ENCODE peak calls at places on chromosomes 11 and 22, in five cellular contexts. N is mammary epithelial cell, C is pancreas, K is adrenal gland, J is IMR-90. V is an unnamed sample.

GRCh38 chr22:27603111-27603822 is 198.3 kb downstream of the MN1 start:
- DNase-seq in C (no peak), J (no peak), K (no peak), N (no peak), V (no peak)

GRCh38 chr11:19844012-19844411 is 131.4 kb downstream of the NAV2 start:
- DNase-seq in J (no peak), K (no peak), N (no peak), C (no peak), V (no peak)

GRCh38 chr11:62025429-62026105 is 58.1 kb upstream of the FTH1 start:
- DNase-seq in N (peak), C (peak), J (peak), K (peak), V (peak)

GRCh38 chr11:123434911-123435310 is 4.8 kb downstream of the GRAMD1B start:
- DNase-seq in K (no peak), N (no peak), C (no peak), J (no peak), V (no peak)

GRCh38 chr11:68314886-68315580 is 2.6 kb downstream of the LRP5 start:
- DNase-seq in J (peak), N (peak), C (peak), K (peak), V (peak)

GRCh38 chr11:12433571-12434061 is 56.2 kb downstream of the PARVA start:
- DNase-seq in C (no peak), J (peak), K (no peak), N (no peak), V (peak)

GRCh38 chr11:70067591-70068341 is 10.4 kb upstream of the ANO1 start:
- DNase-seq in N (peak), J (no peak), C (no peak), K (no peak), V (peak)

GRCh38 chr11:59206635-59207034 is 6.1 kb downstream of the MPEG1 start:
- DNase-seq in N (peak), C (peak), K (peak), J (peak), V (peak)

GRCh38 chr11:60360621-60361020 is 17.7 kb upstream of the MS4A7 start:
- DNase-seq in J (no peak), N (no peak), C (no peak), K (no peak), V (no peak)

GRCh38 chr11:128796275-128796674 is 70.8 kb downstream of the KCNJ1 start:
- DNase-seq in J (peak), K (no peak), N (peak), C (no peak), V (no peak)

GRCh38 chr22:22210375-22210774 is 34.2 kb upstream of the VPREB1 start:
- DNase-seq in K (no peak), N (peak), C (no peak), J (peak), V (no peak)

GRCh38 chr22:46068908-46069481 is 81.3 kb upstream of the PPARA start:
- DNase-seq in C (no peak), J (peak), N (peak), K (no peak), V (peak)

GRCh38 chr11:16902182-16902581 is 112.0 kb downstream of the PLEKHA7 start:
- DNase-seq in N (peak), C (no peak), K (no peak), J (peak), V (no peak)

GRCh38 chr11:64754124-64754918 is 5.5 kb downstream of the PYGM start:
- DNase-seq in K (no peak), J (no peak), N (no peak), C (no peak), V (no peak)

GRCh38 chr11:19670030-19670761 is 42.4 kb upstream of the NAV2 start:
- DNase-seq in J (peak), N (peak), C (no peak), K (no peak), V (peak)

GRCh38 chr22:37221424-37222336 is 9.4 kb upstream of the SSTR3 start:
- DNase-seq in K (no peak), J (no peak), C (no peak), N (no peak), V (no peak)

GRCh38 chr11:46615756-46616155 is 1.3 kb downstream of the HARBI1 start:
- DNase-seq in N (no peak), J (peak), C (no peak), K (no peak), V (no peak)

GRCh38 chr11:6568191-6568918 is 35.1 kb downstream of the RRP8 start:
- DNase-seq in J (peak), K (peak), N (peak), C (peak), V (peak)

GRCh38 chr11:73315288-73316020 is 7.4 kb downstream of the ARHGEF17 start:
- DNase-seq in C (no peak), N (no peak), K (no peak), J (no peak), V (no peak)

GRCh38 chr22:48250937-48251530 is 1488.6 kb downstream of the TBC1D22A start:
- DNase-seq in C (no peak), N (no peak), J (no peak), K (no peak), V (no peak)

DNA sequence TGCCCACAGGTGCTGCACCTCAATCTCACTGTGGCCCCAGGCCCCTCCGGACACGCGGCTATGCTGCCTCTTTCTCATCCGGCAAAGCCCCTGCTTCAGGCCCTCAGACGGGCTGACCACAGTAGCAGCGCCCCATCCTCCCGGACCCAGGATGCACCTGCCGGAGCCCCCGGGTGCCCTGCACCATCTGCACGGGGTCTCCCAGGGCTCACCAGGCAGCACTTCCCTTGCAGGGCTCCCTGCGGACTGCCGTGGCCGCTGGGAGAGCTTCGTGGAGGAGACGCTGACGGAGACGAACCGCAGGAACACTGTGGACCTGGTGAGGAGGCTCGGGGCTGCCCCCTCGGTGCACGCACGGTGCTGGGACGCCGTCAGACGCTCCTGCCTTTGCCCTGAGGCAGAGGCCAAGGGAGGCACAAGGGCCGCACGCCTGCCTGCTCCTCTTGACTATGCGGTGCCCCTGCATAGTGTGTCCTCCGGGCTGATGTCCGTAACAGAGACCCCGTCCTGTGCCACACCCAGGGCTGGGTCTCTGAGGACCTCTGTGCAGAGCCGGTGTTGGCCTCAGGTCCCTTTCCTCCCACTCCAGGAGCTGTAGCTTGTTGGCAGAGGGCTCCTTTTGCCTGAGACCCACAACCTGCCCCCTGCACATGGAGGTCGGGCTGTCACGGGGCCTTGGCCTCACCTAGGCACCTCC is 38.6 kb downstream of the SBF1 start:
- DNase-seq in K (no peak), N (no peak), J (no peak), C (no peak), V (no peak)
- H3K27ac ChIP-seq in K (no peak), N (no peak), J (no peak), C (no peak), V (no peak)

GRCh38 chr22:30605449-30606110 is 1.4 kb upstream of the TCN2 start:
- DNase-seq in C (peak), N (peak), J (peak), K (peak), V (peak)
- H3K4me3 ChIP-seq in C (peak), N (no peak), J (no peak), K (no peak), V (peak)

GRCh38 chr11:1679881-1680280 is 17.1 kb upstream of the KRTAP5-6 start:
- DNase-seq in C (no peak), N (no peak), J (no peak), K (no peak), V (no peak)

DNA sequence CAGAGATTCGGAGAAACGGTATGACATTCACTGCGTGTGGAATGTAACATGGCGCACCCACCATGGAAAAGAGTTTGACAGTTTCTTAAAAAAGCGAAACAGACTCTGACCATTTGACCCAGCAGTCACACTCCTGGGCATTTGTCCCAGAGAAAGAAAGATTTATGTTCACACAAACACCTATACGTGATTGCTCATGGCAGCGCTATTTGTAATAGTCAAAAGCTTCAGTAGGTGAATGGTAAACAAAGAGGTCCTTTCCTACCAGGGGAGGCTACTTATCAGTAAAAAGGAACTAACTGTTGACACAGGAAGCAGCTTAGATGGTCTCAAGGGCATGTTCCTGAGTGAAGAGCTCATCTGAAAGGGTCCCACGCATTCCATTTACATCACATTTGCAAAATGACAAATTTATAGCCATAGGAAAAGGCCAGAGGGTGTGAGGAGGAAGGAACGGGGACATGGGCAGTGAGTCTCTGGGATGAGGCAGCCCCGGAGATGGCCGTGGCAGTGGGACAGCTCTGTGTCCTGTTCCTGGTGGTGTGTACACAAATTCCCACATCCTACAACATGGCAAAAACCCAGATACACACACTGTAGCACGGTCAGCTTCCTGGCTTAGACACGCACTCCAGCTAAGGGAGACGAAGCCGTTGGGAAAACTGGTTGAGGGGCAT is 14.6 kb upstream of the KRTAP5-6 start:
- DNase-seq in K (no peak), C (no peak), N (no peak), J (no peak), V (no peak)
- H3K27ac ChIP-seq in K (no peak), C (no peak), N (no peak), J (no peak), V (no peak)

DNA sequence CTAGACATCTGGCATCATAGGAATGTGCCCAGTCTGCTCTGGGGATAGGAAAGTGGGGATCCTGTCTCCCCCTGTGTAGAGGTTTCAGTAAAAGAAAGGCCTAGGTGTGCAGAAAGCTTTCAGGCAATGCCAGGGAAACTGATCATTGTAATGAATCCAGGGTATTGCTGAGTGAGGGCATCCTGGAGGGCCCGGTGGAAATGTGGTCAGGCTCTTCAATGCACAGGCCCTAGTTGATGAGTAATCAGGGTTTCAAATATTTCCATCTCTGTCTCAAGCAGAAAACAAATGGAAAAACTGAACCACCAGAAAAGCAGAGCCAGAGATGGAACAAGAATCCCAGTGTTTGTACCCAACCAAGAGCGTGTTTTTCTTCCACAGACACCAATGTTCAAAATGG is 2.0 kb downstream of the CD3E start:
- DNase-seq in C (no peak), J (no peak), K (no peak), N (no peak), V (no peak)
- H3K4me3 ChIP-seq in C (no peak), J (no peak), K (no peak), N (no peak), V (no peak)

GRCh38 chr11:44860967-44861828 is 89.5 kb downstream of the TP53I11 start:
- DNase-seq in N (no peak), J (no peak), C (no peak), K (no peak), V (no peak)
- H3K27ac ChIP-seq in N (no peak), J (peak), C (no peak), K (no peak), V (no peak)

DNA sequence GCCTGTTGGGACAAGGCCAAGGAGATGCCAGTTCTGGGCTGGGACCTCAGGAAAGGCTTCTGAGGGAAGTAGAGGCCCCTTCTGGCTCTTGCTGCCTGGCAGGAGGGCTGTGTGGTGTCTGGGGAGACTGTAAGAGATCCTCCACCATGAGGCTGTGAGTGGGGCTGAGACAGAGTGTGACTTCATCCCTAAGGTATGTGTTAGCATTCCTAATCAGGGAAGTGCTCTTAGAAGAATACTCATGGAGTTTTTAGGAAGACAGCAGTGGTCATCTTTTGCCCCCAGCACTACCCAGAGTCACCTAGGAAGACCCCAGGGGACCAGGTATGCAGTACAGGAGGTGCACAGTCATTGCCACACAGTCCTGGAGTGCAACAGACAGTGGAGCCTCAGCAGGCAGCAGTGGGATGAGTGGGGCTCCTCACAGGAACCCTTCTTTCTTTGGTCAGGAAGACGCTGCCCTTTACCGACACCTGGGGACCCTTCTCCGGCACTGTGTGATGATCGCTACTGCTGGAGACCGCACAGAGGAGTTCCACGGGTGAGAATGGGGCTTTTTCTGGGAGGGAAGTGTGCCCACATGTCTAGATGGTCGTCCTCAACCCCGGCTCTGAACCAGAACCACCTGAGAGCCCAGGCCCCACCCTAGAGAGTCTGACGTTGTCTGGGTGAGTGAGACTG is 2.8 kb downstream of the RIC8A start:
- DNase-seq in N (peak), J (peak), C (peak), K (no peak), V (no peak)
- H3K4me3 ChIP-seq in N (peak), J (peak), C (peak), K (no peak), V (no peak)